ENCODE peak calls at places on chromosomes 5 and 9, in ten cellular contexts. L, Z, X, P, T, Y, F, H, E and N are unnamed samples.

GRCh38 chr9:104851521-104851920 is 76.4 kb downstream of the ABCA1 start:
- DNase-seq in H (no peak), E (no peak), L (no peak), Y (no peak), T (no peak), X (no peak), P (no peak), Z (no peak), F (no peak), N (no peak)

GRCh38 chr5:136724161-136724560 is 358.8 kb upstream of the TRPC7 start:
- DNase-seq in Z (no peak), T (no peak), F (no peak), H (no peak), Y (no peak), E (no peak), P (no peak), L (no peak), X (no peak), N (no peak)

GRCh38 chr5:141825836-141826560 is 52.2 kb downstream of the PCDH1 start:
- DNase-seq in T (no peak), L (no peak), P (no peak), F (no peak), Z (no peak), E (no peak), Y (peak; percentile 58), X (no peak), H (no peak), N (no peak)

GRCh38 chr5:72156921-72157320 is 49.6 kb downstream of the MAP1B start:
- DNase-seq in F (no peak), H (no peak), Y (no peak), Z (no peak), E (no peak), X (no peak), L (peak; percentile 61), P (no peak), T (no peak), N (no peak)

GRCh38 chr9:3980771-3981170 is 319.1 kb downstream of the GLIS3 start:
- DNase-seq in F (no peak), L (no peak), Z (no peak), E (no peak), X (no peak), Y (no peak), T (no peak), P (no peak), H (no peak), N (no peak)

GRCh38 chr9:21653091-21653490 is 149.3 kb upstream of the MTAP start:
- DNase-seq in L (no peak), P (no peak), H (no peak), X (no peak), E (no peak), T (no peak), Y (no peak), F (no peak), Z (no peak), N (no peak)

GRCh38 chr5:161311141-161311708 is 235.3 kb downstream of the GABRB2 start:
- DNase-seq in Z (no peak), P (no peak), F (no peak), L (no peak), X (no peak), Y (no peak), T (no peak), H (no peak), E (no peak), N (no peak)

GRCh38 chr5:179128976-179129375 is 68.8 kb downstream of the ZNF354C start:
- DNase-seq in X (no peak), T (no peak), H (no peak), E (no peak), P (no peak), L (no peak), Y (no peak), F (no peak), Z (no peak), N (no peak)

DNA sequence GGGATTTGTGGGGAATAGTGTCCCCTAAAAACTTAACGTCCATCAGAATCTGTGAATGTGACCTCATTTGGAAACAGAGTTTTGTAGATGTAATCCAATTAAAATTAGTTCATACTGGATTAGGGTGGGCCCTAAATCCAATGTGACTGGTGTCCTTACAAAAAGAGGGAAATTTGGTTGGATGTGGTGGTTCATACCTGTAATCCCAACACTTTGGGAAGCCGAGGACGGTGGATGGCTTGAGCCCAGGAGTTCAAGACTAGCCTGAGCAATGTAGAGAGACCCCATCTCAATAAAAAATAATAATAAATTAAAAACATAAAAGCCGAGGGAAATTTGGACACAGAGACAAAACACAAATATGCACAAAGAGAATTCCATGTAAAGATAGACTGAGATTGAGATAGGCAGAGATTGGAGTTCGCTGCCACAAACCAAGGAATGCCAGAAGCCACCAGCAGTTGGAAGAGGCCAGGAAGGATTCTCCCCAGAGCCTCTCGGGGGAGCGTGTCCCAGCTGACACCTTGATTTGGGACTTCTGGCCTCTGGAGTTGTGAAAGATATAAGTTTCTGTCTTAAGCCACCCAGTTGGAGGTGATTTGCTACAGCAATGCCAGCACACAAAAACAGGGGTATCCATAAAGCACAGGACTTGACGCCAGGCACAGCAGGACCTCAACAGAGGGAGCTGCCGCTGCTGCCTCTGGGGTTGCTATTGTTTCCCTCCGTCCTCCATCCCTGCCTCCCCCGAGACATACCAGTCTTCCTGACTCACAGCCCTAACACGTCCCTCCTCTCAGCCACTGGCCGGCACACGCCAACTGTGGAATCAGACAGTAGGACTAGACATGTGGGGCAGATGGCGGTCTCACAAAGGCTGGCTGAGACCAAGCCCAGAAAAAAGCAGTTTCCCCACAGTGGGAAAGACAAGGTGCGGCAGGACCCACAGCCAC is 73.8 kb upstream of the IL17B start:
- DNase-seq in T (no peak), L (peak; percentile 92), X (peak; percentile 85), Y (no peak), H (no peak), Z (peak; percentile 74), E (no peak), P (no peak), F (peak; percentile 57), N (no peak)
- TF ChIP-seq POLR2A in T (no peak), L (peak; percentile 57), X (peak; percentile 21), Y (no peak), H (no peak), Z (peak; percentile 19), E (no peak), P (no peak), F (peak; percentile 9), N (no peak)

GRCh38 chr5:172957458-172957857 is 1.8 kb upstream of the RPL26L1 start:
- DNase-seq in H (no peak), T (no peak), X (no peak), P (no peak), Y (no peak), Z (no peak), L (no peak), E (no peak), F (no peak), N (no peak)

GRCh38 chr5:172956228-172956627 is 3.0 kb upstream of the RPL26L1 start:
- DNase-seq in H (no peak), E (no peak), F (no peak), Z (no peak), T (no peak), X (no peak), P (no peak), Y (no peak), L (no peak), N (no peak)

GRCh38 chr5:172959824-172960799 is 888 bp downstream of the RPL26L1 start:
- DNase-seq in Y (no peak), F (no peak), L (no peak), X (no peak), T (no peak), H (no peak), P (no peak), E (no peak), Z (no peak), N (no peak)

GRCh38 chr5:172956936-172957335 is 2.3 kb upstream of the RPL26L1 start:
- DNase-seq in X (no peak), E (no peak), H (no peak), P (no peak), Y (no peak), L (no peak), Z (no peak), F (no peak), T (no peak), N (no peak)

DNA sequence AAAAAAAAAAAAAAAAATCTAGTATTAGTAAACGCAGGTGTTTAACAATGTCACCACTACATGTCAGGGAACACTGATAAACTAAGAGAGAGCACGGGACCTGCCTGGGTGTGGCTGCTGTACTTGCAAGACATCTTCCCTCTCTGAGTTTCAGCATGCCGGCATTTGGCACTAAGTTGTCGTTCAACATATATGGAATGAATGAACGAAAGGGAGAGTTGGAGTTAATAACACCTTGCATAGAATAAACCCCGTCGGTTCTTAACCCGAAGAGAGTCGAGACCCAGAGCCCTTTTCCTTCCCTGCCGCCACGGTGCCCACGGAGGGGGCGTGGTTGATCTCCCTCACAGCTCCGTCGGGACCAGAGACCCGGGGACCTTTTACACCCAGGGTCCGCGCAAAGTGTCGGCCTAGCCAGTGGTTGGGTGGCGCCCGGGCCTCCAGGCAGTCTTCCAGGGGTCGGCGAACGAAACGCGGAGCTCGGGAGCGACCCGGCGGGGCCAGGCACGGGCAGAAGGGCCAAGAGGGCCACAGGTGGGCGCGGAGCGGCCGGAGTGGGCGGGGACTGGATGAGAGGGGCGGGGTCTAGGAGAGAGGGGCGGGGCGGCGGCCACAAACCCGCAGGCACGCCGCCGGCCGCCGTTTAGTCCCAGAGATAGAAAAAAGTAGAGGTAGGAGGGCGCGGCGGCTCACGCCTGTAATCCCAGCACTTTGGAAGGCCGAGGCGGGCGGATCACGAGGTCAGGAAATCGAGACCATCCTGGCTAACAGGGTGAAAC is 767 bp upstream of the RPL26L1 start:
- DNase-seq in X (peak; percentile 41), F (peak; percentile 78), Z (peak; percentile 59), L (peak; percentile 58), E (peak; percentile 84), Y (peak; percentile 97), T (peak; percentile 68), P (peak; percentile 20), H (peak; percentile 62), N (peak; percentile 47)
- H3K27me3 ChIP-seq in X (no peaks in the 10 kb centered on the region), F (no peaks in the 10 kb centered on the region), Z (no peaks in the 10 kb centered on the region), L (no peaks in the 10 kb centered on the region), E (no peaks in the 10 kb centered on the region), Y (no peaks in the 10 kb centered on the region), T (no peaks in the 10 kb centered on the region), P (no peaks in the 10 kb centered on the region), H (no peaks in the 10 kb centered on the region), N (no peaks in the 10 kb centered on the region)

DNA sequence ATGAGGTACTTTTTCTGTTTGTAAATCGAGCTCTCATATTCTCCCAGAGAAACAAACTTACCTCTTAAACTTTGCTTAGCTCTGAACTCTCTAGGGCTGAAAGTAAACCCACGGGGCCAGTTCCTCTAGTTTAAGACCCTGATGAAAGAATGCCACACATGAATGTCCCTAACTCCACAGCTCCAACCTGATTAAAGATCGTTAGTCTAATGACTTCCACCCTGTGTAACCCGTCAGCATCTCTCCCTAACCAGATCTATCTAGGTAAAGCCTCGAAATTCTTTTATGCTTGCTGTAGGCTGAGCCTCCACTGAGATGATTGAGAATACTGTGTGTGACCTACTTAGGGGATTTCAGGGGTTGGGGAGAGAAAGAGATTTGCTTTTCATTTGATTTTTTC is 27.0 kb downstream of the ADRA1B start:
- DNase-seq in P (no peak), T (no peak), X (no peak), Z (no peak), Y (no peak), H (no peak), F (no peak), E (no peak), L (no peak), N (no peak)
- TF ChIP-seq POLR2A in P (no peak), T (no peak), X (no peak), Z (no peak), Y (no peak), H (no peak), F (no peak), E (no peak), L (no peak), N (no peak)

GRCh38 chr5:3650868-3651267 is 55.2 kb downstream of the IRX1 start:
- DNase-seq in P (no peak), H (no peak), E (no peak), X (no peak), Y (no peak), T (no peak), F (no peak), L (no peak), Z (no peak), N (no peak)

GRCh38 chr5:3654515-3654914 is 58.9 kb downstream of the IRX1 start:
- DNase-seq in T (no peak), P (no peak), L (no peak), X (no peak), Z (no peak), Y (no peak), E (no peak), H (no peak), F (no peak), N (no peak)

GRCh38 chr5:3650315-3650714 is 54.7 kb downstream of the IRX1 start:
- DNase-seq in E (no peak), H (no peak), P (no peak), F (no peak), Y (no peak), L (no peak), T (no peak), X (no peak), Z (no peak), N (no peak)
- H3K27me3 ChIP-seq in E (no peaks in the 10 kb centered on the region), H (no peaks in the 10 kb centered on the region), P (peaks cover 15% of the 10 kb centered on the region), F (no peaks in the 10 kb centered on the region), Y (no peaks in the 10 kb centered on the region), L (no peaks in the 10 kb centered on the region), T (no peaks in the 10 kb centered on the region), X (no peaks in the 10 kb centered on the region), Z (no peaks in the 10 kb centered on the region), N (peaks cover 3% of the 10 kb centered on the region)